ENCODE peak calls at places on chromosomes 4 and X, in seven cellular contexts. C is posterior vena cava; F is HEK293T; L is activated effector memory CD4-positive, alpha-beta T cell treated with anti-CD3 and anti-CD28 coated beads, Interleukin-2, amount 50 U/mL, for 16 hours; V is fibroblast of the conjunctiva; J is tibial artery; H is fibroblast of gingiva. E is an unnamed sample.

GRCh38 chrX:20857746-20858145 is 516.5 kb upstream of the CNKSR2 start:
- DNase-seq in F (no peak), C (no peak), L (no peak), J (no peak), V (no peak), H (no peak), E (no peak)

GRCh38 chr4:8241211-8241779 is 28.3 kb upstream of the HTRA3 start:
- DNase-seq in L (no peak), C (no peak), F (no peak), H (no peak), J (no peak), V (no peak), E (no peak)

GRCh38 chrX:9611436-9612145 is 146.7 kb downstream of the TBL1X start:
- DNase-seq in V (no peak), F (no peak), L (no peak), H (no peak), C (no peak), J (no peak), E (no peak)

GRCh38 chrX:16869393-16870094 is 618 bp downstream of the RBBP7 start:
- DNase-seq in C (no peak), F (peak; percentile 71), J (peak; percentile 61), H (peak; percentile 12), L (peak; percentile 83), V (no peak), E (peak; percentile 22)

GRCh38 chr4:180926277-180926676 is 1316.9 kb upstream of the TENM3 start:
- DNase-seq in F (no peak), C (no peak), J (no peak), L (no peak), H (no peak), V (no peak), E (no peak)

GRCh38 chrX:111581086-111581485 is 69.6 kb downstream of the SERTM2 start:
- DNase-seq in J (no peak), C (no peak), L (no peak), V (no peak), F (no peak), H (no peak), E (no peak)

GRCh38 chrX:54180403-54180802 is 2.7 kb downstream of the FAM120C start:
- DNase-seq in V (no peak), H (no peak), J (no peak), F (no peak), C (no peak), L (no peak), E (no peak)

GRCh38 chr4:54228563-54229501 is at the start of gene PDGFRA:
- DNase-seq in L (no peak), C (peak; percentile 88), V (peak; percentile 97), J (peak; percentile 87), F (no peak), H (peak; percentile 98), E (no peak)

GRCh38 chr4:140150636-140150885 is 3.4 kb downstream of the MAML3 start:
- DNase-seq in F (no peak), L (peak; percentile 84), H (no peak), J (no peak), C (no peak), V (no peak), E (peak; percentile 83)

GRCh38 chrX:50115973-50116372 is 84.8 kb downstream of the AKAP4 start:
- DNase-seq in H (no peak), V (no peak), J (no peak), L (no peak), F (no peak), C (no peak), E (no peak)

GRCh38 chr4:86497131-86497530 is 97.0 kb upstream of the PTPN13 start:
- DNase-seq in V (peak; percentile 44), F (no peak), J (no peak), H (peak; percentile 76), L (no peak), C (no peak), E (no peak)

GRCh38 chr4:138199568-138200235 is 42.4 kb downstream of the SLC7A11 start:
- DNase-seq in F (no peak), L (no peak), J (no peak), C (no peak), V (no peak), H (no peak), E (peak; percentile 96)

GRCh38 chrX:131728295-131729145 is 184.6 kb downstream of the OR13H1 start:
- DNase-seq in C (no peak), L (no peak), V (peak; percentile 87), J (no peak), F (peak; percentile 58), H (no peak), E (no peak)

GRCh38 chr4:86848732-86849617 is at the start of gene SLC10A6:
- DNase-seq in C (no peak), F (no peak), L (no peak), V (no peak), J (no peak), H (peak; percentile 27), E (no peak)

GRCh38 chrX:71859637-71860036 is 51.0 kb upstream of the NHSL2 start:
- DNase-seq in H (peak; percentile 2), C (no peak), V (peak; percentile 13), F (peak; percentile 43), L (no peak), J (no peak), E (peak; percentile 7)

GRCh38 chr4:92847046-92847445 is 543.3 kb downstream of the GRID2 start:
- DNase-seq in J (no peak), V (no peak), H (no peak), L (no peak), C (no peak), F (no peak), E (no peak)